ENCODE peak calls at places on chromosomes 3 and 15, in seven cellular contexts. D, Q, A, F, E, T and N are unnamed samples.

GRCh38 chr3:55746808-55747413 is 259.8 kb upstream of the WNT5A start:
- DNase-seq in A (no peak), T (no peak), E (no peak), F (no peak), Q (no peak), D (no peak), N (no peak)

GRCh38 chr15:78790027-78790426 is 21.2 kb downstream of the ADAMTS7 start:
- DNase-seq in T (no peak), D (no peak), A (no peak), E (no peak), Q (no peak), F (no peak), N (no peak)

GRCh38 chr3:106215047-106215446 is 346.2 kb upstream of the CBLB start:
- DNase-seq in E (no peak), F (no peak), T (no peak), A (no peak), D (no peak), Q (no peak), N (no peak)

GRCh38 chr15:47756872-47757271 is 39.6 kb downstream of the SEMA6D start:
- DNase-seq in D (peak), T (no peak), E (no peak), F (no peak), Q (no peak), A (no peak), N (peak)

GRCh38 chr3:52090620-52091468 is 34.5 kb upstream of the DUSP7 start:
- DNase-seq in E (no peak), D (no peak), T (peak), F (no peak), A (no peak), Q (peak), N (peak)

GRCh38 chr3:16897254-16897926 is 12.6 kb downstream of the PLCL2 start:
- DNase-seq in F (no peak), D (peak), T (no peak), A (no peak), E (peak), Q (no peak), N (no peak)

GRCh38 chr3:69892706-69893105 is 106.8 kb upstream of the SAMMSON start:
- DNase-seq in D (no peak), A (no peak), T (no peak), F (no peak), Q (no peak), E (no peak), N (no peak)

GRCh38 chr15:73927476-73928240 is 1.4 kb downstream of the LOXL1 start:
- DNase-seq in F (peak), E (peak), D (peak), A (peak), T (peak), Q (no peak), N (peak)

GRCh38 chr15:70127288-70127746 is 29.6 kb upstream of the TLE3 start:
- DNase-seq in Q (peak), E (no peak), T (peak), D (no peak), A (no peak), F (no peak), N (no peak)

GRCh38 chr3:124504332-124505059 is 225.8 kb upstream of the UMPS start:
- DNase-seq in D (peak), F (no peak), T (no peak), A (no peak), E (no peak), Q (no peak), N (no peak)

GRCh38 chr3:113219605-113220300 is 8.4 kb downstream of the BOC start:
- DNase-seq in T (no peak), Q (no peak), D (no peak), A (no peak), F (no peak), E (no peak), N (no peak)

GRCh38 chr3:150074697-150075416 is 104.2 kb upstream of the PFN2 start:
- DNase-seq in E (no peak), D (no peak), Q (no peak), T (no peak), A (no peak), F (no peak), N (no peak)

GRCh38 chr15:47750030-47750739 is 32.9 kb downstream of the SEMA6D start:
- DNase-seq in T (no peak), A (peak), Q (no peak), D (no peak), F (no peak), E (no peak), N (no peak)

GRCh38 chr15:71072423-71072822 is 42.8 kb upstream of the THSD4 start:
- DNase-seq in T (no peak), D (no peak), F (no peak), A (no peak), E (no peak), Q (no peak), N (no peak)

GRCh38 chr3:140712301-140712700 is 34.4 kb downstream of the TRIM42 start:
- DNase-seq in T (no peak), Q (no peak), E (no peak), A (no peak), D (no peak), F (no peak), N (no peak)

GRCh38 chr3:185677146-185677829 is 91.2 kb downstream of the SENP2 start:
- DNase-seq in Q (no peak), F (peak), E (no peak), D (no peak), T (no peak), A (peak), N (no peak)

GRCh38 chr3:25572336-25572735 is 92.4 kb downstream of the TOP2B start:
- DNase-seq in T (no peak), Q (no peak), E (no peak), F (no peak), D (no peak), A (no peak), N (no peak)

GRCh38 chr15:69665641-69666091 is 213.0 kb downstream of the RPLP1 start:
- DNase-seq in A (no peak), F (no peak), D (no peak), E (peak), T (no peak), Q (no peak), N (peak)

GRCh38 chr3:114624676-114625181 is 330.9 kb downstream of the TIGIT start:
- DNase-seq in T (peak), A (peak), D (peak), E (peak), Q (peak), F (peak), N (peak)

GRCh38 chr3:141561426-141562034 is 74.7 kb downstream of the RASA2 start:
- DNase-seq in F (no peak), Q (no peak), A (no peak), D (no peak), T (no peak), E (peak), N (no peak)

GRCh38 chr15:37102315-37103021 is 2.1 kb upstream of the MEIS2 start:
- DNase-seq in A (no peak), D (peak), F (peak), T (no peak), E (no peak), Q (peak), N (peak)

GRCh38 chr3:36219398-36219797 is 160.9 kb upstream of the STAC start:
- DNase-seq in F (no peak), D (no peak), E (no peak), A (peak), Q (no peak), T (no peak), N (no peak)

GRCh38 chr15:101570238-101570637 is 80.7 kb upstream of the PCSK6 start:
- DNase-seq in A (no peak), D (no peak), E (no peak), Q (no peak), F (peak), T (no peak), N (no peak)

GRCh38 chr3:141050913-141051632 is at the start of gene SPSB4:
- DNase-seq in E (no peak), F (peak), Q (peak), A (no peak), D (no peak), T (no peak), N (no peak)

GRCh38 chr3:42057561-42058211 is 33.5 kb upstream of the TRAK1 start:
- DNase-seq in A (no peak), Q (peak), E (peak), D (peak), F (no peak), T (no peak), N (no peak)

GRCh38 chr3:100333051-100333450 is 1.5 kb upstream of the NIT2 start:
- DNase-seq in F (no peak), Q (no peak), E (no peak), A (no peak), T (no peak), D (no peak), N (no peak)

GRCh38 chr3:100333970-100334339 is 602 bp upstream of the NIT2 start:
- DNase-seq in E (no peak), Q (no peak), T (no peak), F (no peak), A (no peak), D (no peak), N (no peak)

GRCh38 chr3:100335137-100335833 is 728 bp downstream of the NIT2 start:
- DNase-seq in D (no peak), Q (no peak), A (no peak), F (peak), T (no peak), E (peak), N (peak)

GRCh38 chr3:100331660-100332059 is 2.9 kb upstream of the NIT2 start:
- DNase-seq in E (no peak), T (no peak), D (no peak), Q (no peak), F (no peak), A (no peak), N (no peak)

GRCh38 chr3:100334340-100335136 is at the start of gene NIT2:
- DNase-seq in T (peak), Q (peak), F (peak), A (peak), E (peak), D (peak), N (peak)
- TF ChIP-seq POLR2A in T (peak), Q (no peak), F (peak), A (peak), E (peak), D (peak), N (peak)

GRCh38 chr15:84657748-84658079 is 285 bp downstream of the NMB start:
- DNase-seq in T (no peak), D (no peak), A (no peak), F (no peak), Q (peak), E (no peak), N (no peak)

GRCh38 chr15:84654689-84655453 is 788 bp upstream of the WDR73 start:
- DNase-seq in E (peak), Q (peak), D (peak), A (peak), F (peak), T (peak), N (peak)

GRCh38 chr15:84653584-84653909 is 536 bp downstream of the WDR73 start:
- DNase-seq in D (no peak), Q (no peak), F (no peak), A (no peak), T (no peak), E (no peak), N (no peak)

GRCh38 chr15:84656972-84657371 is 1.0 kb downstream of the NMB start:
- DNase-seq in D (no peak), F (no peak), E (no peak), A (no peak), T (no peak), Q (no peak), N (no peak)

DNA sequence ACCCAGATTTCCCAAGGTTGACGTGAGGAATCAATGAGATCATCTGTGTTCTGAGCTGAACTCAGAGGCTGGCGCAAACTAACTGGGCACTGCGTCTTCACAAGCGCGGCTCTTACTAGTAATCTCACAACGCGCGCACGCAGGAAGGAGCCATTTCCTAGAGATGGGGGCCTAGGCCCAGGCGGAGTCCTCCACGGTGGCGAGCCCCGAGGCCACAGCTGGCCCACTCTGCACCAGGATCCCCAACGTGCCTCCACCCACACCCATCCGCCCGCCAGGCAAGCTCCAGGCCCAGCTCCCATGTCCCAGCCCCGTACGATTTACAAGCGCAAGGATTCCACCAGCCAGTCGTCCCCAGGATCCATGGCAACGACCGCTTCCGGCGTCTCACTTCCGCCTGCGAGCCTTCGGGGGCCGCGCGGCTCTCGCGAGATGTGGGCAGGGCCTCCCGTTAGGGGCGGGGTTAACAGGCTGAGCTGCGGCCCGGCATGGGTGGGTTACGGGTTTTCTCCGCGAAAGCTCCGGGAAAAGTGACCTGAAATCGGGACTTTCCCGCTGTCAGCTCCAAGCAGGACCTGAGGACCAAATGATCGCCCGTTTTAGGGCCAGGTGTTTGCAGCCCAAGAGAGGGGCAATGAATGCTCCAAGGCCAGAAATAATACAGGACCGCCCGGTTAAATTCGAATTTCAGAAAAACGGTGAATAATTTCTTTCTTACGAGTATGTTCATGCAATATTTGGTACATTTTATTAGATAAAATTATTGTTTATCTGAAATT is at the start of gene WDR73:
- DNase-seq in A (peak), T (peak), Q (peak), F (peak), E (peak), D (peak), N (peak)
- TF ChIP-seq POLR2A in A (peak), T (peak), Q (peak), F (peak), E (no peak), D (peak), N (peak)

GRCh38 chr3:127273196-127273595 is 14.7 kb downstream of the PRR20G start:
- DNase-seq in E (no peak), Q (no peak), D (no peak), T (no peak), A (no peak), F (no peak), N (no peak)
- TF ChIP-seq POLR2A in E (no peak), Q (no peak), D (no peak), T (no peak), A (no peak), F (no peak), N (no peak)

GRCh38 chr3:196867507-196868296 is at the start of gene SENP5:
- DNase-seq in D (peak), F (peak), Q (peak), E (peak), A (peak), T (peak), N (peak)
- TF ChIP-seq POLR2A in D (peak), F (peak), Q (peak), E (peak), A (peak), T (peak), N (peak)

GRCh38 chr15:38252481-38253311 is at the start of gene SPRED1:
- DNase-seq in E (peak), F (no peak), Q (peak), D (peak), T (peak), A (peak), N (peak)

GRCh38 chr15:38253448-38253847 is 812 bp downstream of the SPRED1 start:
- DNase-seq in F (no peak), D (peak), E (no peak), A (no peak), Q (no peak), T (no peak), N (no peak)

GRCh38 chr15:38255690-38256089 is 3.1 kb downstream of the SPRED1 start:
- DNase-seq in D (no peak), T (no peak), Q (no peak), A (no peak), E (no peak), F (no peak), N (no peak)

GRCh38 chr15:38254065-38254883 is 1.6 kb downstream of the SPRED1 start:
- DNase-seq in A (no peak), F (peak), E (peak), T (no peak), D (peak), Q (peak), N (peak)

DNA sequence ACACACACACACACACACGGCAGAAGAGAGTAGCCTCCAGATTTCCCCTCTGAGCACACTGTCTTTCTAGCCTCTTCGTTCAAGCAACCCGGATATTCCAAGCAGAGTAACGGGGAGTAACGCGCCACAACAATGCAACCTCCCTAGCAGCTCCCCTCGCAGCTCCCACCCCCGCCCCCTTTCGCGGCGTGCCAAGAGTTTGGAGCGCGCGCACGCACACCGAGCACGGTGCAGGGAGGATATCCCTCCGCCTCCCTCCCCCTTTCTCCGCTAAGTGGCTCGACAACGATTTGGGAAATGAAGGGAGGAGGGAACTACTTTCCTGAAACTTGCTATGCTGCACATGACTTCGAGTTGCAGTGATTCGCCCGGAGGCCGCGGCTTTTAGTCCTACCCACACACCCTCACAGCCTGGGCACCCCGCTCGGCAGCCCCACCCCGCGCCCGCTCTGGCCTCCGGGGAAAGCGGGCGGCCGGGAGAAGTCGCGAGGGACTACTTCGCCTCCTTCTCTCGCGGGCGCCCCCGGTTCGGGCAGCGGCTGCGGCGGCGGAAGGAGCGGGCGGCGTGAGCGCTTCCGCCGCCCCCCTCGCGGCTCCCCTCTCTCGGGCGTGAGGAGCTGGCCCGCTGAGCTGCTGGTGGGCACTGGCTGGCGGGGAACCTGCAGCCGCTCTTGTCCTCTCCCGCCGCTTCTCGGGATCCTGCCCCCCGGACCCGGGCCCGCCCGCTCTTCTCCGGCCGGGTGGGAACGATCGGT is 733 bp upstream of the SPRED1 start:
- DNase-seq in E (peak), D (peak), F (peak), A (peak), T (peak), Q (peak), N (peak)
- TF ChIP-seq POLR2A in E (peak), D (peak), F (peak), A (peak), T (peak), Q (no peak), N (peak)

GRCh38 chr15:59185725-59186124 is 20.9 kb upstream of the LDHAL6B start:
- DNase-seq in F (no peak), A (no peak), T (no peak), D (no peak), E (no peak), Q (no peak), N (no peak)
- TF ChIP-seq POLR2A in F (no peak), A (no peak), T (no peak), D (no peak), E (no peak), Q (no peak), N (no peak)

DNA sequence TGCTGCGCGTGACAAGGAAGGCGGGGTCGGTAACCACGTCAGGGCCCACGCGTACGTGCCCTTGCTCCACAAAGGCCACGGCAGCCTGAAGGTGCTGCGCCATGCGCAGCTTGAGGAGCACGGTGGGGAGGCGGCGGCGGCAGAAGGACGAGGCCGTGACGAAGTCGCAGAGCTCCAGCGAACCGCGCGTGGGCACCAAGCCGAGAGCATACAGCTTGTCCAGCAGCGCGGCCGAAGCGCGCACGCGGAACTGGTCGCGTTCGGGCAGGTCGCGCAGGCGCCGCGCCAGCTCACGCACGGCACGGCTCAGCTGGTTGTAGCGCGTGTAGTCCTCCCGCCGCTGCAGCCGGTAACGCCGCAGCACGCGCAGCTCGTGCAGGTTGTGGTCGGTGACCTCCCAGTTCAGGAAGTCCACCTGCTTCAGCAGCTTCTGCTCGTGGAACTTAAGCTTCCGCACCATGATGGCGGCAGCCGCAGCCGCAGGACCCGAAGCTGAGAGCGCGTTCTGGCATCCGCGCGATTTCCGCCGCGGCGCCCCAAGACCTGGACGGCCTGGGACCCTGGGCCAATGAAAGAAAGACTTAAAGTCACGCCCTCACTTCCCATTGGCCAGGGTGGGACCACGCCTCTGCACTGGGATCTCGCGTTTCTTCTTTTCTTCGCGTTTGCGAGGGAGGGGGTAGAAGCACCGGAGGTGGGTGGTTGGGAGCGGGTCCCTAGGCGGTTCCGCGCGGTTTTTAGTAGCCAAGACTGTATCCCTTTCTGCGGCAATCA is at the start of gene IMP3:
- DNase-seq in A (no peak), E (peak), F (peak), D (peak), T (peak), Q (peak), N (peak)
- TF ChIP-seq POLR2A in A (peak), E (peak), F (peak), D (peak), T (peak), Q (peak), N (peak)

GRCh38 chr15:75043509-75044257 is 20.3 kb downstream of the PPCDC start:
- DNase-seq in D (peak), E (peak), A (peak), T (peak), Q (peak), F (no peak), N (peak)
- TF ChIP-seq POLR2A in D (peak), E (no peak), A (no peak), T (peak), Q (no peak), F (no peak), N (peak)